ENCODE peak calls at places on chromosomes 13 and 19, in six cellular contexts. Q is activated naive CD8-positive, alpha-beta T cell treated with anti-CD3 and anti-CD28 coated beads for 36 hours; C is activated CD8-positive, alpha-beta memory T cell treated with anti-CD3 and anti-CD28 coated beads for 24 hours; Z is nephron progenitor cell; F is cardiac fibroblast; R is activated CD4-positive, alpha-beta T cell treated with anti-CD3 and anti-CD28 coated beads, Interleukin-2, amount 50 U/mL, for 24 hours. L is an unnamed sample.

GRCh38 chr13:27617801-27618411 is 2.4 kb downstream of the LNX2 start:
- DNase-seq in Q (no peak), Z (no peak), C (no peak), F (no peak), R (no peak), L (no peak)

GRCh38 chr19:4971424-4971793 is 2.5 kb downstream of the KDM4B start:
- DNase-seq in Q (peak), F (peak), Z (peak), C (no peak), R (no peak), L (no peak)

GRCh38 chr19:18915639-18916038 is 3.5 kb downstream of the COPE start:
- DNase-seq in Z (peak), F (peak), R (peak), C (no peak), Q (peak), L (peak)

GRCh38 chr13:40572961-40573360 is 93.5 kb downstream of the FOXO1 start:
- DNase-seq in F (no peak), C (no peak), Z (no peak), Q (no peak), R (no peak), L (no peak)

GRCh38 chr19:5035817-5036732 is 67.2 kb downstream of the KDM4B start:
- DNase-seq in R (no peak), C (no peak), Z (no peak), Q (no peak), F (no peak), L (no peak)

GRCh38 chr13:34678154-34678553 is 263.9 kb upstream of the NBEA start:
- DNase-seq in Q (no peak), Z (no peak), F (peak), C (no peak), R (no peak), L (no peak)

GRCh38 chr13:39959497-39959896 is 304.0 kb downstream of the COG6 start:
- DNase-seq in Q (no peak), F (peak), C (no peak), R (no peak), Z (no peak), L (no peak)

GRCh38 chr13:79401259-79402071 is 4.6 kb downstream of the RBM26 start:
- DNase-seq in C (no peak), Z (no peak), F (no peak), R (no peak), Q (no peak), L (no peak)

GRCh38 chr13:32538234-32538620 is 368 bp downstream of the N4BP2L2 start:
- DNase-seq in Q (no peak), C (no peak), Z (peak), R (peak), F (peak), L (no peak)

GRCh38 chr13:39835253-39835652 is 179.8 kb downstream of the COG6 start:
- DNase-seq in Z (peak), C (no peak), Q (no peak), R (no peak), F (no peak), L (no peak)

GRCh38 chr19:16325161-16325527 is 518 bp downstream of the KLF2 start:
- DNase-seq in C (peak), Q (peak), F (no peak), R (no peak), Z (peak), L (peak)

GRCh38 chr13:46382224-46382623 is 4.8 kb downstream of the RUBCNL start:
- DNase-seq in Q (no peak), C (no peak), F (no peak), R (no peak), Z (no peak), L (no peak)

GRCh38 chr13:51635137-51635878 is 51.0 kb downstream of the WDFY2 start:
- DNase-seq in R (no peak), C (no peak), Z (no peak), F (no peak), Q (no peak), L (no peak)

GRCh38 chr19:41537789-41538188 is 38.2 kb upstream of the CEACAM21 start:
- DNase-seq in Z (no peak), C (no peak), R (no peak), F (peak), Q (no peak), L (no peak)

GRCh38 chr13:48838193-48839000 is 137.3 kb upstream of the FNDC3A start:
- DNase-seq in R (no peak), Z (no peak), C (no peak), F (peak), Q (no peak), L (no peak)

GRCh38 chr19:54415208-54415900 is at the start of gene TTYH1:
- DNase-seq in Q (peak), F (no peak), R (no peak), C (peak), Z (peak), L (no peak)

GRCh38 chr13:46121033-46121432 is 16.2 kb upstream of the CPB2 start:
- DNase-seq in Q (no peak), R (no peak), F (no peak), Z (no peak), C (no peak), L (no peak)

GRCh38 chr13:33879044-33879596 is 61.2 kb downstream of the RFC3 start:
- DNase-seq in C (no peak), Q (no peak), Z (no peak), R (no peak), F (no peak), L (no peak)

GRCh38 chr19:18601875-18602274 is 4.7 kb downstream of the CRLF1 start:
- DNase-seq in F (no peak), Z (no peak), R (no peak), C (no peak), Q (no peak), L (no peak)

L was measured in stimulated activated naive B cell treated with anti-CD40 and anti-IgM and Interleukin-4, amounts not matched to agents 10 μg/mL and 1 μg/mL and 100 μg/mL, for 72 hours.